ENCODE peak calls at places on chromosomes 16 and 17, in seven cellular contexts. One of them, this sample, is unnamed. For H3K9me3, the result is how much of the 10 kb centered on the place peaks cover.

GRCh38 chr16:4087990-4088577 is 28.2 kb downstream of the ADCY9 start:
- DNase-seq in kidney: no peak
- DNase-seq in IMR-90: peak
- DNase-seq in CD4-positive, CD25-positive, alpha-beta regulatory T cell: no peak
- DNase-seq in CD8-positive, alpha-beta T cell: no peak
- DNase-seq in right cardiac atrium: no peak
- DNase-seq in CD4-positive, alpha-beta memory T cell: no peak
- DNase-seq in this sample: no peak

GRCh38 chr17:83079340-83079747 is at the start of gene METRNL:
- DNase-seq in CD4-positive, alpha-beta memory T cell: peak
- DNase-seq in CD8-positive, alpha-beta T cell: peak
- DNase-seq in CD4-positive, CD25-positive, alpha-beta regulatory T cell: peak
- DNase-seq in IMR-90: peak
- DNase-seq in kidney: peak
- DNase-seq in right cardiac atrium: peak
- DNase-seq in this sample: peak

GRCh38 chr17:76410328-76410965 is 26.0 kb downstream of the SPHK1 start:
- DNase-seq in CD8-positive, alpha-beta T cell: no peak
- DNase-seq in kidney: no peak
- DNase-seq in CD4-positive, alpha-beta memory T cell: no peak
- DNase-seq in right cardiac atrium: no peak
- DNase-seq in CD4-positive, CD25-positive, alpha-beta regulatory T cell: no peak
- DNase-seq in IMR-90: no peak
- DNase-seq in this sample: no peak

GRCh38 chr17:41615454-41615853 is 2.9 kb upstream of the KRT16 start:
- DNase-seq in IMR-90: no peak
- DNase-seq in kidney: no peak
- DNase-seq in CD8-positive, alpha-beta T cell: no peak
- DNase-seq in right cardiac atrium: no peak
- DNase-seq in CD4-positive, CD25-positive, alpha-beta regulatory T cell: no peak
- DNase-seq in CD4-positive, alpha-beta memory T cell: no peak
- DNase-seq in this sample: no peak

GRCh38 chr16:75952124-75952523 is 225.8 kb upstream of the CPHXL start:
- DNase-seq in kidney: no peak
- DNase-seq in right cardiac atrium: no peak
- DNase-seq in IMR-90: no peak
- DNase-seq in CD8-positive, alpha-beta T cell: no peak
- DNase-seq in CD4-positive, CD25-positive, alpha-beta regulatory T cell: no peak
- DNase-seq in CD4-positive, alpha-beta memory T cell: no peak
- DNase-seq in this sample: no peak

GRCh38 chr17:43750154-43750553 is 8.4 kb downstream of the SOST start:
- DNase-seq in CD4-positive, CD25-positive, alpha-beta regulatory T cell: no peak
- DNase-seq in CD4-positive, alpha-beta memory T cell: no peak
- DNase-seq in kidney: peak
- DNase-seq in CD8-positive, alpha-beta T cell: no peak
- DNase-seq in IMR-90: no peak
- DNase-seq in right cardiac atrium: no peak
- DNase-seq in this sample: no peak

GRCh38 chr17:66200685-66201092 is 8.8 kb upstream of the CEP112 start:
- DNase-seq in CD4-positive, alpha-beta memory T cell: peak
- DNase-seq in CD8-positive, alpha-beta T cell: peak
- DNase-seq in CD4-positive, CD25-positive, alpha-beta regulatory T cell: peak
- DNase-seq in right cardiac atrium: no peak
- DNase-seq in kidney: no peak
- DNase-seq in IMR-90: peak
- DNase-seq in this sample: no peak

GRCh38 chr17:8004899-8005298 is 2.5 kb downstream of the GUCY2D start:
- DNase-seq in CD4-positive, CD25-positive, alpha-beta regulatory T cell: no peak
- DNase-seq in CD4-positive, alpha-beta memory T cell: no peak
- DNase-seq in right cardiac atrium: no peak
- DNase-seq in kidney: peak
- DNase-seq in CD8-positive, alpha-beta T cell: no peak
- DNase-seq in IMR-90: peak
- DNase-seq in this sample: no peak

GRCh38 chr17:57463103-57463885 is 207.0 kb downstream of the MSI2 start:
- DNase-seq in IMR-90: peak
- DNase-seq in kidney: no peak
- DNase-seq in right cardiac atrium: no peak
- DNase-seq in CD4-positive, CD25-positive, alpha-beta regulatory T cell: peak
- DNase-seq in CD8-positive, alpha-beta T cell: no peak
- DNase-seq in CD4-positive, alpha-beta memory T cell: no peak
- DNase-seq in this sample: no peak

GRCh38 chr17:73648974-73649373 is 4.7 kb upstream of the SDK2 start:
- DNase-seq in kidney: no peak
- DNase-seq in CD4-positive, CD25-positive, alpha-beta regulatory T cell: no peak
- DNase-seq in IMR-90: no peak
- DNase-seq in right cardiac atrium: no peak
- DNase-seq in CD4-positive, alpha-beta memory T cell: no peak
- DNase-seq in CD8-positive, alpha-beta T cell: no peak
- DNase-seq in this sample: no peak

GRCh38 chr17:44389723-44390202 is 314 bp upstream of the ITGA2B start:
- DNase-seq in CD8-positive, alpha-beta T cell: no peak
- DNase-seq in CD4-positive, CD25-positive, alpha-beta regulatory T cell: no peak
- DNase-seq in right cardiac atrium: no peak
- DNase-seq in CD4-positive, alpha-beta memory T cell: no peak
- DNase-seq in kidney: peak
- DNase-seq in IMR-90: no peak
- DNase-seq in this sample: no peak

GRCh38 chr17:39235555-39236221 is 9.9 kb upstream of the STAC2 start:
- DNase-seq in CD4-positive, alpha-beta memory T cell: peak
- DNase-seq in kidney: no peak
- DNase-seq in CD4-positive, CD25-positive, alpha-beta regulatory T cell: peak
- DNase-seq in right cardiac atrium: no peak
- DNase-seq in IMR-90: peak
- DNase-seq in CD8-positive, alpha-beta T cell: peak
- DNase-seq in this sample: no peak

GRCh38 chr17:16085066-16085699 is 85.6 kb downstream of the TTC19 start:
- DNase-seq in IMR-90: peak
- DNase-seq in right cardiac atrium: no peak
- DNase-seq in kidney: no peak
- DNase-seq in CD4-positive, CD25-positive, alpha-beta regulatory T cell: no peak
- DNase-seq in CD8-positive, alpha-beta T cell: no peak
- DNase-seq in CD4-positive, alpha-beta memory T cell: no peak
- DNase-seq in this sample: no peak

GRCh38 chr17:65809366-65809765 is 247.9 kb upstream of the AXIN2 start:
- DNase-seq in IMR-90: no peak
- DNase-seq in CD8-positive, alpha-beta T cell: no peak
- DNase-seq in kidney: no peak
- DNase-seq in right cardiac atrium: no peak
- DNase-seq in CD4-positive, CD25-positive, alpha-beta regulatory T cell: no peak
- DNase-seq in CD4-positive, alpha-beta memory T cell: no peak
- DNase-seq in this sample: no peak

GRCh38 chr17:68057531-68057952 is 22.0 kb downstream of the KPNA2 start:
- DNase-seq in IMR-90: peak
- DNase-seq in CD8-positive, alpha-beta T cell: peak
- DNase-seq in CD4-positive, CD25-positive, alpha-beta regulatory T cell: no peak
- DNase-seq in right cardiac atrium: no peak
- DNase-seq in CD4-positive, alpha-beta memory T cell: peak
- DNase-seq in kidney: no peak
- DNase-seq in this sample: no peak

GRCh38 chr17:80000136-80000535 is 35.5 kb downstream of the TBC1D16 start:
- DNase-seq in IMR-90: no peak
- DNase-seq in right cardiac atrium: peak
- DNase-seq in kidney: peak
- DNase-seq in CD4-positive, CD25-positive, alpha-beta regulatory T cell: no peak
- DNase-seq in CD4-positive, alpha-beta memory T cell: no peak
- DNase-seq in CD8-positive, alpha-beta T cell: no peak
- DNase-seq in this sample: no peak

GRCh38 chr17:35731239-35731931 is at the start of gene RASL10B:
- DNase-seq in IMR-90: peak
- DNase-seq in right cardiac atrium: peak
- DNase-seq in CD4-positive, alpha-beta memory T cell: peak
- DNase-seq in kidney: peak
- DNase-seq in CD4-positive, CD25-positive, alpha-beta regulatory T cell: no peak
- DNase-seq in CD8-positive, alpha-beta T cell: no peak
- DNase-seq in this sample: peak

GRCh38 chr16:3094289-3095027 is 4.6 kb downstream of the ZSCAN10 start:
- DNase-seq in kidney: peak
- DNase-seq in IMR-90: peak
- DNase-seq in CD4-positive, alpha-beta memory T cell: peak
- DNase-seq in right cardiac atrium: peak
- DNase-seq in CD4-positive, CD25-positive, alpha-beta regulatory T cell: peak
- DNase-seq in CD8-positive, alpha-beta T cell: no peak
- DNase-seq in this sample: peak

GRCh38 chr17:7971651-7972050 is 30.8 kb upstream of the GUCY2D start:
- DNase-seq in CD4-positive, CD25-positive, alpha-beta regulatory T cell: no peak
- DNase-seq in IMR-90: no peak
- DNase-seq in CD8-positive, alpha-beta T cell: no peak
- DNase-seq in kidney: no peak
- DNase-seq in right cardiac atrium: no peak
- DNase-seq in CD4-positive, alpha-beta memory T cell: no peak
- DNase-seq in this sample: no peak

GRCh38 chr16:67463691-67464090 is 17.3 kb downstream of the ATP6V0D1 start:
- DNase-seq in right cardiac atrium: peak
- DNase-seq in CD4-positive, CD25-positive, alpha-beta regulatory T cell: no peak
- DNase-seq in IMR-90: no peak
- DNase-seq in CD8-positive, alpha-beta T cell: no peak
- DNase-seq in CD4-positive, alpha-beta memory T cell: no peak
- DNase-seq in kidney: no peak
- DNase-seq in this sample: no peak

GRCh38 chr16:80273635-80274538 is 266.9 kb upstream of the DYNLRB2 start:
- DNase-seq in IMR-90: peak
- DNase-seq in right cardiac atrium: no peak
- DNase-seq in CD4-positive, alpha-beta memory T cell: no peak
- DNase-seq in CD4-positive, CD25-positive, alpha-beta regulatory T cell: no peak
- DNase-seq in CD8-positive, alpha-beta T cell: no peak
- DNase-seq in kidney: no peak
- DNase-seq in this sample: no peak

GRCh38 chr16:31092330-31092729 is 2.3 kb downstream of the VKORC1 start:
- DNase-seq in kidney: no peak
- DNase-seq in IMR-90: peak
- DNase-seq in CD8-positive, alpha-beta T cell: no peak
- DNase-seq in CD4-positive, alpha-beta memory T cell: no peak
- DNase-seq in right cardiac atrium: no peak
- DNase-seq in CD4-positive, CD25-positive, alpha-beta regulatory T cell: no peak
- DNase-seq in this sample: no peak
- H3K9me3 ChIP-seq in kidney: under half
- H3K9me3 ChIP-seq in IMR-90: under half
- H3K9me3 ChIP-seq in CD8-positive, alpha-beta T cell: under half
- H3K9me3 ChIP-seq in CD4-positive, alpha-beta memory T cell: under half
- H3K9me3 ChIP-seq in right cardiac atrium: under half
- H3K9me3 ChIP-seq in CD4-positive, CD25-positive, alpha-beta regulatory T cell: under half
- H3K9me3 ChIP-seq in this sample: under half

DNA sequence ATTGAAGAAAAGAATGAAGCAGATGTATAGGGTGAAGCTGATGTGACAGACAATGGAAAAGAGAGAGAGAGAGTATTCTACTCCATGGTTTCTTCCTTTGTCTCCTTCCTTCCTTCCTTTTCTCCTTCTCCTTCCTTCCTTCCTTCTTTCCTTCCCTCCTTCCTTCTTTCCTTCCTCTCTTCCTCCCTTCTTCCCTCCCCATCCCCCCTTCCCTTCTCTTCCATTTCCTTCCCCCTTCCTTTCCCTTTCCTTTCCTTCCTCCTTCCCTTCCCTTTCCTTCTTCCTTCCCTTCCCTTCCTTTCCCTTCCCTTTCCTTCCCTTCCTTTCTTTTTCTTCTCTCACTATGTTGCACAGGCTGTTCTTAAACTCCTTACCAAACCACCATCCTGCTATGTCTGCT is 55.7 kb upstream of the GPR139 start:
- DNase-seq in right cardiac atrium: no peak
- DNase-seq in CD4-positive, alpha-beta memory T cell: no peak
- DNase-seq in kidney: no peak
- DNase-seq in CD8-positive, alpha-beta T cell: no peak
- DNase-seq in CD4-positive, CD25-positive, alpha-beta regulatory T cell: no peak
- DNase-seq in IMR-90: no peak
- DNase-seq in this sample: no peak
- H3K9me3 ChIP-seq in right cardiac atrium: under half
- H3K9me3 ChIP-seq in CD4-positive, alpha-beta memory T cell: under half
- H3K9me3 ChIP-seq in kidney: under half
- H3K9me3 ChIP-seq in CD8-positive, alpha-beta T cell: under half
- H3K9me3 ChIP-seq in CD4-positive, CD25-positive, alpha-beta regulatory T cell: under half
- H3K9me3 ChIP-seq in IMR-90: under half
- H3K9me3 ChIP-seq in this sample: under half

DNA sequence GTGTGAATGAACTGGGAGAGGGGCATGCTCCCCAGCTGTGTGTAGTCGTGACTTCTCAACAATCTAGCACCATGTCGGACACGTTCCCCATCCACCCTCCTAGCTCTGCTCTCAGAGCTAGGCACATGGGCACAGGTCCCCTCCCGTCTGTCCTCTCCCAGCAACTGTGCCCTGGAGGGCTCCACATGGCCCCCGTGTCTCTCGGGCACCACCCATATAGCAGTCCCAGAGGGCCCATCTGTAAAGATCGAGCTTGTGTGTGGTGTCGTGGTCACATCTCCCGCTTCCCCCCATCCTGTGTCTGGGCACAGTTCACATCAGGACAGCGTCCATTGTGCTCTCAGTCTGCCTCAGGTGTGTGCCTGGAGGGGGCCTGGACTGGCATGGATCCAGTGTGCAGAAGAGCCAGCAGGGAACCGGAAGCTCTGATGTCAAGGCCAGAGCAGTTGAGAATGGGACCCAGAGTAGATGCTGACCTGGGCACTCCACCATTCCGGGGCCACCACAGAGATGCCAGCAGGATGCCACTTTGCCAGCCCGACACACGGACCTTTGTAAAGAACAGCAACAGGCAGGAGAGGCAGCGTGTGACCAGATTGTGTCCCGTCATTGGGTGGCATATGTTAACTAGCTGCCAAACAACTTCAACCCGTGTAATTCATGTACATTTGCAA is 55.7 kb downstream of the MARF1 start:
- DNase-seq in CD4-positive, CD25-positive, alpha-beta regulatory T cell: no peak
- DNase-seq in CD8-positive, alpha-beta T cell: no peak
- DNase-seq in kidney: no peak
- DNase-seq in right cardiac atrium: no peak
- DNase-seq in IMR-90: no peak
- DNase-seq in CD4-positive, alpha-beta memory T cell: no peak
- DNase-seq in this sample: no peak
- H3K9me3 ChIP-seq in CD4-positive, CD25-positive, alpha-beta regulatory T cell: under half
- H3K9me3 ChIP-seq in CD8-positive, alpha-beta T cell: under half
- H3K9me3 ChIP-seq in kidney: under half
- H3K9me3 ChIP-seq in right cardiac atrium: under half
- H3K9me3 ChIP-seq in IMR-90: under half
- H3K9me3 ChIP-seq in CD4-positive, alpha-beta memory T cell: under half
- H3K9me3 ChIP-seq in this sample: under half

GRCh38 chr17:77770331-77771105 is 188.0 kb upstream of the TNRC6C start:
- DNase-seq in CD4-positive, alpha-beta memory T cell: no peak
- DNase-seq in CD4-positive, CD25-positive, alpha-beta regulatory T cell: no peak
- DNase-seq in IMR-90: peak
- DNase-seq in kidney: peak
- DNase-seq in CD8-positive, alpha-beta T cell: no peak
- DNase-seq in right cardiac atrium: peak
- DNase-seq in this sample: no peak

GRCh38 chr17:77768475-77768874 is 190.0 kb upstream of the TNRC6C start:
- DNase-seq in IMR-90: no peak
- DNase-seq in CD4-positive, CD25-positive, alpha-beta regulatory T cell: no peak
- DNase-seq in CD8-positive, alpha-beta T cell: no peak
- DNase-seq in kidney: peak
- DNase-seq in right cardiac atrium: no peak
- DNase-seq in CD4-positive, alpha-beta memory T cell: no peak
- DNase-seq in this sample: no peak

GRCh38 chr17:77771145-77771544 is 187.4 kb upstream of the TNRC6C start:
- DNase-seq in IMR-90: no peak
- DNase-seq in right cardiac atrium: no peak
- DNase-seq in kidney: no peak
- DNase-seq in CD4-positive, alpha-beta memory T cell: no peak
- DNase-seq in CD8-positive, alpha-beta T cell: no peak
- DNase-seq in CD4-positive, CD25-positive, alpha-beta regulatory T cell: no peak
- DNase-seq in this sample: no peak

GRCh38 chr17:77769215-77769614 is 189.3 kb upstream of the TNRC6C start:
- DNase-seq in IMR-90: peak
- DNase-seq in kidney: peak
- DNase-seq in CD8-positive, alpha-beta T cell: no peak
- DNase-seq in right cardiac atrium: no peak
- DNase-seq in CD4-positive, alpha-beta memory T cell: no peak
- DNase-seq in CD4-positive, CD25-positive, alpha-beta regulatory T cell: no peak
- DNase-seq in this sample: no peak

GRCh38 chr17:77769762-77770161 is 188.7 kb upstream of the TNRC6C start:
- DNase-seq in CD4-positive, alpha-beta memory T cell: no peak
- DNase-seq in right cardiac atrium: no peak
- DNase-seq in CD4-positive, CD25-positive, alpha-beta regulatory T cell: no peak
- DNase-seq in CD8-positive, alpha-beta T cell: no peak
- DNase-seq in kidney: peak
- DNase-seq in IMR-90: no peak
- DNase-seq in this sample: no peak
- H3K9me3 ChIP-seq in CD4-positive, alpha-beta memory T cell: under half
- H3K9me3 ChIP-seq in right cardiac atrium: under half
- H3K9me3 ChIP-seq in CD4-positive, CD25-positive, alpha-beta regulatory T cell: under half
- H3K9me3 ChIP-seq in CD8-positive, alpha-beta T cell: under half
- H3K9me3 ChIP-seq in kidney: under half
- H3K9me3 ChIP-seq in IMR-90: under half
- H3K9me3 ChIP-seq in this sample: under half